ENCODE peak calls at places on chromosomes 1 and 21, in six cellular contexts. F, D, P, Q, W and U are unnamed samples.

GRCh38 chr1:62131093-62131725 is 63.4 kb upstream of the L1TD1 start:
- DNase-seq in F (no peak), D (peak; percentile 61), P (no peak), Q (no peak), W (no peak), U (no peak)

GRCh38 chr1:113210248-113210647 is 137.2 kb downstream of the LRIG2 start:
- DNase-seq in F (no peak), D (no peak), P (no peak), Q (no peak), W (no peak), U (no peak)

GRCh38 chr21:29135481-29135880 is 5.0 kb downstream of the MAP3K7CL start:
- DNase-seq in F (no peak), D (no peak), P (no peak), Q (no peak), W (no peak), U (no peak)

GRCh38 chr1:245432221-245432620 is 277.4 kb downstream of the KIF26B start:
- DNase-seq in F (no peak), D (no peak), P (no peak), Q (no peak), W (no peak), U (no peak)

GRCh38 chr1:81467433-81467832 is 333.3 kb upstream of the ADGRL2 start:
- DNase-seq in F (no peak), D (no peak), P (no peak), Q (no peak), W (no peak), U (no peak)

GRCh38 chr1:206794294-206794908 is 22.1 kb upstream of the IL10 start:
- DNase-seq in F (no peak), D (no peak), P (no peak), Q (no peak), W (no peak), U (no peak)

GRCh38 chr1:210076620-210077019 is 138.6 kb downstream of the SYT14 start:
- DNase-seq in F (no peak), D (no peak), P (no peak), Q (no peak), W (no peak), U (no peak)

GRCh38 chr1:91148641-91149069 is 126.8 kb upstream of the ZNF644 start:
- DNase-seq in F (no peak), D (no peak), P (no peak), Q (no peak), W (no peak), U (no peak)

GRCh38 chr1:225554216-225554812 is 98.6 kb downstream of the ENAH start:
- DNase-seq in F (no peak), D (peak; percentile 44), P (no peak), Q (no peak), W (no peak), U (no peak)

GRCh38 chr1:205817988-205818387 is 5.0 kb upstream of the SLC41A1 start:
- DNase-seq in F (no peak), D (no peak), P (no peak), Q (no peak), W (no peak), U (no peak)

GRCh38 chr1:20399606-20400180 is 86.3 kb downstream of the CAMK2N1 start:
- DNase-seq in F (no peak), D (no peak), P (no peak), Q (no peak), W (no peak), U (no peak)

GRCh38 chr1:38330799-38331198 is 284.2 kb upstream of the POU3F1 start:
- DNase-seq in F (no peak), D (no peak), P (no peak), Q (no peak), W (no peak), U (no peak)

GRCh38 chr1:185200889-185201288 is 43.9 kb downstream of the SWT1 start:
- DNase-seq in F (no peak), D (no peak), P (no peak), Q (no peak), W (no peak), U (no peak)

GRCh38 chr1:60133848-60134247 is 60.3 kb upstream of the C1orf87 start:
- DNase-seq in F (peak; percentile 35), D (peak; percentile 35), P (no peak), Q (no peak), W (no peak), U (no peak)

GRCh38 chr1:114695430-114696093 is at the start of gene AMPD1:
- DNase-seq in F (no peak), D (peak; percentile 40), P (no peak), Q (no peak), W (no peak), U (no peak)

GRCh38 chr1:100347009-100347966 is 5.0 kb upstream of the CDC14A start:
- DNase-seq in F (no peak), D (peak; percentile 48), P (no peak), Q (no peak), W (no peak), U (no peak)

GRCh38 chr21:34865922-34866271 is 183.2 kb downstream of the RUNX1 start:
- DNase-seq in F (no peak), D (no peak), P (no peak), Q (no peak), W (peak; percentile 74), U (no peak)

GRCh38 chr1:201941420-201942128 is 4.8 kb downstream of the LMOD1 start:
- DNase-seq in F (no peak), D (no peak), P (no peak), Q (no peak), W (no peak), U (no peak)

GRCh38 chr1:55781944-55782482 is 566.8 kb upstream of the USP24 start:
- DNase-seq in F (no peak), D (peak; percentile 94), P (no peak), Q (no peak), W (no peak), U (no peak)

GRCh38 chr1:40922969-40923368 is 56.5 kb upstream of the CTPS1 start:
- DNase-seq in F (no peak), D (no peak), P (no peak), Q (no peak), W (no peak), U (no peak)

GRCh38 chr1:76705560-76705959 is 161.7 kb upstream of the ST6GALNAC5 start:
- DNase-seq in F (no peak), D (no peak), P (no peak), Q (no peak), W (no peak), U (no peak)

GRCh38 chr21:45041351-45041805 is 33.0 kb upstream of the ADARB1 start:
- DNase-seq in F (peak; percentile 69), D (peak; percentile 78), P (no peak), Q (peak; percentile 90), W (no peak), U (peak; percentile 67)

GRCh38 chr1:205370780-205371179 is 14.1 kb upstream of the KLHDC8A start:
- DNase-seq in F (no peak), D (no peak), P (no peak), Q (no peak), W (no peak), U (no peak)

GRCh38 chr1:207619833-207620572 is 24.9 kb upstream of the CR1L start:
- DNase-seq in F (no peak), D (peak; percentile 51), P (no peak), Q (no peak), W (no peak), U (no peak)

GRCh38 chr1:29736582-29737188 is 500.4 kb downstream of the PTPRU start:
- DNase-seq in F (no peak), D (peak; percentile 60), P (no peak), Q (no peak), W (no peak), U (no peak)

GRCh38 chr1:155131285-155131684 is 3.6 kb downstream of the EFNA1 start:
- DNase-seq in F (no peak), D (no peak), P (no peak), Q (peak; percentile 74), W (no peak), U (peak; percentile 58)

GRCh38 chr1:111600886-111601386 is 18.7 kb upstream of the RAP1A start:
- DNase-seq in F (no peak), D (peak; percentile 43), P (no peak), Q (no peak), W (peak; percentile 98), U (no peak)

GRCh38 chr1:235917267-235917811 is 50.6 kb upstream of the LYST start:
- DNase-seq in F (peak; percentile 88), D (peak; percentile 99), P (peak; percentile 44), Q (peak; percentile 59), W (peak; percentile 67), U (peak; percentile 59)

GRCh38 chr1:104100079-104100478 is 350.4 kb downstream of the AMY1C start:
- DNase-seq in F (no peak), D (no peak), P (no peak), Q (no peak), W (no peak), U (no peak)

GRCh38 chr1:182210417-182210816 is 148.9 kb upstream of the ZNF648 start:
- DNase-seq in F (no peak), D (no peak), P (no peak), Q (no peak), W (no peak), U (no peak)

GRCh38 chr21:23936224-23936623 is 1671.1 kb downstream of the MRPL39 start:
- DNase-seq in F (no peak), D (peak; percentile 48), P (no peak), Q (no peak), W (no peak), U (no peak)

GRCh38 chr1:170200665-170201397 is 55.1 kb downstream of the NTMT2 start:
- DNase-seq in F (no peak), D (peak; percentile 7), P (no peak), Q (no peak), W (no peak), U (no peak)
- TF ChIP-seq CTCF in F (no peak), D (no peak), P (no peak), Q (no peak), W (no peak), U (no peak)

GRCh38 chr1:26239936-26240335 is 5.9 kb downstream of the CEP85 start:
- DNase-seq in F (no peak), D (peak; percentile 6), P (no peak), Q (no peak), W (no peak), U (no peak)
- H3K4me3 ChIP-seq in F (no peak overlapping the region), D (no peak overlapping the region), P (no peak overlapping the region), Q (no peak overlapping the region), W (no peak overlapping the region), U (no peak overlapping the region)

DNA sequence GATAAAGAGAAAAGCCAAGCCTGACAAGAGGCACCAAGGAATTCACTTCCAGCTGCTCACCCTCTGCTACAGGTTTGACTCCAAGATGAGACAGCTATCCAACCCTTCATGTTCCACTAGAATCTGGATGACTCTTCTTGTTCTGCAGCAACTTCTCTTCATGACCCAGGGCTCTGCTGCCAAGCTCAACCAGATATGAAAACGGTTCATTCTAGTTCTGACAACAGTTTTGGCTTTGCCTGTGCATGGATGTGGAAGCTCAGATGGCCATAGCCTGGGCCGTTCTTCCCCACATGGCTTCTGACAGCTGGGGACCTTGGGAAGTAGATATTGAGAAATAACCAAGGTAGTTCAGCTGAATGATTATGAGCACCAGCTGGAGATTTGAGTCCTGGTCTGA is 13.7 kb downstream of the PI4KB start:
- DNase-seq in F (no peak), D (no peak), P (no peak), Q (no peak), W (no peak), U (peak; percentile 48)
- H3K36me3 ChIP-seq in F (peaks cover 37% of the 10 kb centered on the region), D (peaks cover 34% of the 10 kb centered on the region), P (peaks cover 57% of the 10 kb centered on the region), Q (peaks cover 62% of the 10 kb centered on the region), W (peaks cover 10% of the 10 kb centered on the region), U (peaks cover 49% of the 10 kb centered on the region)

DNA sequence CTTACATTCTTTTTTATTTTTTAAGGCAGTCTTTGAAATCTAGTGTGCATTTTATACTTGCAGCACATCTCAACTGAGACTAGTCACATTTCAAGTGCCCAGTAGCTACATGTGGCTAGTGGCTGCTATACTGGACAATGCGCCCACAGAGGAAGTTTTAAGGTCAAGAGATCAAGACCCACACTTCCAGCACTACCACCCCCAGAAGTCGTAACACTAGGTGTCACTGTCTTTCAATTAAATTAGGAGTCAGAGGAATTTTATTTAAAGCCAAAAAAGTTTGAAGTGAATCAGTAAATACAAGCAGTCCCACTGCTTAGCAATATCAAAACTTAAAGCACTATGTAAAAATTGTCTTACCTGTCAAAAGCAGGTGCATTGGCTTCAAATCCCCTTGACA is 39.9 kb downstream of the SYNJ1 start:
- DNase-seq in F (no peak), D (no peak), P (no peak), Q (no peak), W (no peak), U (no peak)
- TF ChIP-seq CTCF in F (no peak), D (no peak), P (no peak), Q (no peak), W (peak; percentile 20), U (peak; percentile 27)